ENCODE peak calls at places on chromosomes 3 and 15, in seven cellular contexts. One of them, this sample, is unnamed.

GRCh38 chr3:141231923-141232861 is 567 bp downstream of the PXYLP1 start:
- DNase-seq in OCI-M1: peak; percentile 14
- DNase-seq in lower leg skin: no peak
- DNase-seq in iPS-NIHi11: peak; percentile 63
- DNase-seq in Daoy: peak; percentile 29
- DNase-seq in stimulated activated CD4-positive, alpha-beta T cell treated with anti-CD3 and anti-CD28 coated beads, Interleukin-15, amount 100 ng/mL, for 1 hour: no peak
- DNase-seq in activated CD8-positive, alpha-beta memory T cell treated with anti-CD3 and anti-CD28 coated beads, Interleukin-2, amount 50 U/mL, for 4 hours: peak; percentile 22
- DNase-seq in this sample: peak; percentile 27

GRCh38 chr3:24520941-24521305 is 26.3 kb upstream of the THRB start:
- DNase-seq in OCI-M1: no peak
- DNase-seq in lower leg skin: no peak
- DNase-seq in iPS-NIHi11: peak; percentile 48
- DNase-seq in Daoy: no peak
- DNase-seq in stimulated activated CD4-positive, alpha-beta T cell treated with anti-CD3 and anti-CD28 coated beads, Interleukin-15, amount 100 ng/mL, for 1 hour: no peak
- DNase-seq in activated CD8-positive, alpha-beta memory T cell treated with anti-CD3 and anti-CD28 coated beads, Interleukin-2, amount 50 U/mL, for 4 hours: no peak
- DNase-seq in this sample: no peak

GRCh38 chr3:39101022-39101689 is 6.3 kb downstream of the GORASP1 start:
- DNase-seq in OCI-M1: peak; percentile 62
- DNase-seq in lower leg skin: no peak
- DNase-seq in iPS-NIHi11: peak; percentile 88
- DNase-seq in Daoy: peak; percentile 28
- DNase-seq in stimulated activated CD4-positive, alpha-beta T cell treated with anti-CD3 and anti-CD28 coated beads, Interleukin-15, amount 100 ng/mL, for 1 hour: no peak
- DNase-seq in activated CD8-positive, alpha-beta memory T cell treated with anti-CD3 and anti-CD28 coated beads, Interleukin-2, amount 50 U/mL, for 4 hours: peak; percentile 49
- DNase-seq in this sample: peak; percentile 79

GRCh38 chr3:142660379-142660778 is 63.5 kb upstream of the TRPC1 start:
- DNase-seq in OCI-M1: no peak
- DNase-seq in lower leg skin: no peak
- DNase-seq in iPS-NIHi11: no peak
- DNase-seq in Daoy: no peak
- DNase-seq in stimulated activated CD4-positive, alpha-beta T cell treated with anti-CD3 and anti-CD28 coated beads, Interleukin-15, amount 100 ng/mL, for 1 hour: no peak
- DNase-seq in activated CD8-positive, alpha-beta memory T cell treated with anti-CD3 and anti-CD28 coated beads, Interleukin-2, amount 50 U/mL, for 4 hours: no peak
- DNase-seq in this sample: no peak

GRCh38 chr3:101095703-101096102 is 102.5 kb upstream of the ABI3BP start:
- DNase-seq in OCI-M1: no peak
- DNase-seq in lower leg skin: no peak
- DNase-seq in iPS-NIHi11: no peak
- DNase-seq in Daoy: no peak
- DNase-seq in stimulated activated CD4-positive, alpha-beta T cell treated with anti-CD3 and anti-CD28 coated beads, Interleukin-15, amount 100 ng/mL, for 1 hour: no peak
- DNase-seq in activated CD8-positive, alpha-beta memory T cell treated with anti-CD3 and anti-CD28 coated beads, Interleukin-2, amount 50 U/mL, for 4 hours: no peak
- DNase-seq in this sample: no peak

GRCh38 chr3:89713196-89713595 is 605.8 kb downstream of the EPHA3 start:
- DNase-seq in OCI-M1: no peak
- DNase-seq in lower leg skin: no peak
- DNase-seq in iPS-NIHi11: no peak
- DNase-seq in Daoy: no peak
- DNase-seq in stimulated activated CD4-positive, alpha-beta T cell treated with anti-CD3 and anti-CD28 coated beads, Interleukin-15, amount 100 ng/mL, for 1 hour: no peak
- DNase-seq in activated CD8-positive, alpha-beta memory T cell treated with anti-CD3 and anti-CD28 coated beads, Interleukin-2, amount 50 U/mL, for 4 hours: no peak
- DNase-seq in this sample: no peak

GRCh38 chr15:60913901-60914300 is 315.2 kb downstream of the RORA start:
- DNase-seq in OCI-M1: no peak
- DNase-seq in lower leg skin: no peak
- DNase-seq in iPS-NIHi11: no peak
- DNase-seq in Daoy: no peak
- DNase-seq in stimulated activated CD4-positive, alpha-beta T cell treated with anti-CD3 and anti-CD28 coated beads, Interleukin-15, amount 100 ng/mL, for 1 hour: no peak
- DNase-seq in activated CD8-positive, alpha-beta memory T cell treated with anti-CD3 and anti-CD28 coated beads, Interleukin-2, amount 50 U/mL, for 4 hours: no peak
- DNase-seq in this sample: no peak

GRCh38 chr3:70716832-70717231 is 404.4 kb upstream of the MDFIC2 start:
- DNase-seq in OCI-M1: no peak
- DNase-seq in lower leg skin: no peak
- DNase-seq in iPS-NIHi11: no peak
- DNase-seq in Daoy: peak; percentile 13
- DNase-seq in stimulated activated CD4-positive, alpha-beta T cell treated with anti-CD3 and anti-CD28 coated beads, Interleukin-15, amount 100 ng/mL, for 1 hour: no peak
- DNase-seq in activated CD8-positive, alpha-beta memory T cell treated with anti-CD3 and anti-CD28 coated beads, Interleukin-2, amount 50 U/mL, for 4 hours: no peak
- DNase-seq in this sample: no peak

GRCh38 chr15:92495468-92495867 is 101.8 kb downstream of the ST8SIA2 start:
- DNase-seq in OCI-M1: no peak
- DNase-seq in lower leg skin: no peak
- DNase-seq in iPS-NIHi11: no peak
- DNase-seq in Daoy: no peak
- DNase-seq in stimulated activated CD4-positive, alpha-beta T cell treated with anti-CD3 and anti-CD28 coated beads, Interleukin-15, amount 100 ng/mL, for 1 hour: no peak
- DNase-seq in activated CD8-positive, alpha-beta memory T cell treated with anti-CD3 and anti-CD28 coated beads, Interleukin-2, amount 50 U/mL, for 4 hours: no peak
- DNase-seq in this sample: no peak

GRCh38 chr15:68344600-68344999 is 67.1 kb downstream of the FEM1B start:
- DNase-seq in OCI-M1: no peak
- DNase-seq in lower leg skin: no peak
- DNase-seq in iPS-NIHi11: no peak
- DNase-seq in Daoy: no peak
- DNase-seq in stimulated activated CD4-positive, alpha-beta T cell treated with anti-CD3 and anti-CD28 coated beads, Interleukin-15, amount 100 ng/mL, for 1 hour: no peak
- DNase-seq in activated CD8-positive, alpha-beta memory T cell treated with anti-CD3 and anti-CD28 coated beads, Interleukin-2, amount 50 U/mL, for 4 hours: no peak
- DNase-seq in this sample: no peak

GRCh38 chr15:50184863-50185504 is 3.0 kb downstream of the SLC27A2 start:
- DNase-seq in OCI-M1: no peak
- DNase-seq in lower leg skin: no peak
- DNase-seq in iPS-NIHi11: no peak
- DNase-seq in Daoy: no peak
- DNase-seq in stimulated activated CD4-positive, alpha-beta T cell treated with anti-CD3 and anti-CD28 coated beads, Interleukin-15, amount 100 ng/mL, for 1 hour: no peak
- DNase-seq in activated CD8-positive, alpha-beta memory T cell treated with anti-CD3 and anti-CD28 coated beads, Interleukin-2, amount 50 U/mL, for 4 hours: no peak
- DNase-seq in this sample: no peak

GRCh38 chr15:52019394-52020252 is 604 bp downstream of the MAPK6 start:
- DNase-seq in OCI-M1: peak; percentile 85
- DNase-seq in lower leg skin: peak; percentile 83
- DNase-seq in iPS-NIHi11: peak; percentile 89
- DNase-seq in Daoy: peak; percentile 96
- DNase-seq in stimulated activated CD4-positive, alpha-beta T cell treated with anti-CD3 and anti-CD28 coated beads, Interleukin-15, amount 100 ng/mL, for 1 hour: peak; percentile 35
- DNase-seq in activated CD8-positive, alpha-beta memory T cell treated with anti-CD3 and anti-CD28 coated beads, Interleukin-2, amount 50 U/mL, for 4 hours: peak; percentile 64
- DNase-seq in this sample: peak; percentile 74

GRCh38 chr3:187259171-187259570 is 32.4 kb downstream of the MASP1 start:
- DNase-seq in OCI-M1: no peak
- DNase-seq in lower leg skin: no peak
- DNase-seq in iPS-NIHi11: no peak
- DNase-seq in Daoy: no peak
- DNase-seq in stimulated activated CD4-positive, alpha-beta T cell treated with anti-CD3 and anti-CD28 coated beads, Interleukin-15, amount 100 ng/mL, for 1 hour: no peak
- DNase-seq in activated CD8-positive, alpha-beta memory T cell treated with anti-CD3 and anti-CD28 coated beads, Interleukin-2, amount 50 U/mL, for 4 hours: no peak
- DNase-seq in this sample: no peak

GRCh38 chr3:156675744-156676466 is 1.5 kb downstream of the TIPARP start:
- DNase-seq in OCI-M1: peak; percentile 54
- DNase-seq in lower leg skin: peak; percentile 87
- DNase-seq in iPS-NIHi11: no peak
- DNase-seq in Daoy: peak; percentile 90
- DNase-seq in stimulated activated CD4-positive, alpha-beta T cell treated with anti-CD3 and anti-CD28 coated beads, Interleukin-15, amount 100 ng/mL, for 1 hour: no peak
- DNase-seq in activated CD8-positive, alpha-beta memory T cell treated with anti-CD3 and anti-CD28 coated beads, Interleukin-2, amount 50 U/mL, for 4 hours: peak; percentile 32
- DNase-seq in this sample: no peak

GRCh38 chr3:15387171-15387581 is 40.2 kb downstream of the METTL6 start:
- DNase-seq in OCI-M1: no peak
- DNase-seq in lower leg skin: no peak
- DNase-seq in iPS-NIHi11: no peak
- DNase-seq in Daoy: peak; percentile 51
- DNase-seq in stimulated activated CD4-positive, alpha-beta T cell treated with anti-CD3 and anti-CD28 coated beads, Interleukin-15, amount 100 ng/mL, for 1 hour: no peak
- DNase-seq in activated CD8-positive, alpha-beta memory T cell treated with anti-CD3 and anti-CD28 coated beads, Interleukin-2, amount 50 U/mL, for 4 hours: no peak
- DNase-seq in this sample: no peak

GRCh38 chr15:38490231-38490630 is 36.3 kb downstream of the FAM98B start:
- DNase-seq in OCI-M1: no peak
- DNase-seq in lower leg skin: no peak
- DNase-seq in iPS-NIHi11: no peak
- DNase-seq in Daoy: no peak
- DNase-seq in stimulated activated CD4-positive, alpha-beta T cell treated with anti-CD3 and anti-CD28 coated beads, Interleukin-15, amount 100 ng/mL, for 1 hour: no peak
- DNase-seq in activated CD8-positive, alpha-beta memory T cell treated with anti-CD3 and anti-CD28 coated beads, Interleukin-2, amount 50 U/mL, for 4 hours: no peak
- DNase-seq in this sample: no peak

GRCh38 chr3:62557983-62558382 is 184.6 kb upstream of the FEZF2 start:
- DNase-seq in OCI-M1: no peak
- DNase-seq in lower leg skin: no peak
- DNase-seq in iPS-NIHi11: no peak
- DNase-seq in Daoy: no peak
- DNase-seq in stimulated activated CD4-positive, alpha-beta T cell treated with anti-CD3 and anti-CD28 coated beads, Interleukin-15, amount 100 ng/mL, for 1 hour: no peak
- DNase-seq in activated CD8-positive, alpha-beta memory T cell treated with anti-CD3 and anti-CD28 coated beads, Interleukin-2, amount 50 U/mL, for 4 hours: no peak
- DNase-seq in this sample: no peak

This sample was measured in GM12892.